ENCODE peak calls at places on chromosomes 7 and 10, in nine cellular contexts. A is neural progenitor cell; H is brain microvascular endothelial cell; C is adrenal gland; R is K562; Q is bronchial epithelial cell; T is psoas muscle; Y is uterus; S is CD8-positive, alpha-beta memory T cell. V is an unnamed sample. For H3K36me3, the result is how much of the 10 kb centered on the place peaks cover.

GRCh38 chr10:94122247-94122646 is 128.5 kb downstream of the PLCE1 start:
- DNase-seq in A (no peak), H (no peak), C (no peak), R (no peak), Q (peak), T (no peak), Y (no peak), S (no peak), V (no peak)

GRCh38 chr7:28069788-28070187 is 110.8 kb downstream of the JAZF1 start:
- DNase-seq in A (no peak), H (no peak), C (peak), R (no peak), Q (no peak), T (peak), Y (peak), S (no peak), V (peak)

GRCh38 chr10:89845541-89846275 is 144.3 kb downstream of the KIF20B start:
- DNase-seq in A (no peak), H (peak), C (no peak), R (no peak), Q (peak), T (no peak), Y (no peak), S (no peak), V (no peak)

GRCh38 chr7:33449847-33450246 is 320.5 kb downstream of the BBS9 start:
- DNase-seq in A (no peak), H (no peak), C (no peak), R (no peak), Q (no peak), T (no peak), Y (no peak), S (no peak), V (no peak)

GRCh38 chr10:51204691-51205090 is 130.4 kb downstream of the PRKG1 start:
- DNase-seq in A (no peak), H (no peak), C (no peak), R (no peak), Q (no peak), T (no peak), Y (no peak), S (no peak), V (no peak)

GRCh38 chr7:115447495-115447894 is 525.6 kb downstream of the MDFIC start:
- DNase-seq in A (no peak), H (no peak), C (no peak), R (no peak), Q (no peak), T (no peak), Y (no peak), S (no peak), V (no peak)

GRCh38 chr7:22248111-22248809 is 108.7 kb downstream of the RAPGEF5 start:
- DNase-seq in A (no peak), H (no peak), C (no peak), R (no peak), Q (no peak), T (no peak), Y (no peak), S (no peak), V (no peak)

GRCh38 chr7:116698930-116699722 is 27.1 kb downstream of the MET start:
- DNase-seq in A (no peak), H (no peak), C (no peak), R (no peak), Q (no peak), T (no peak), Y (no peak), S (no peak), V (no peak)

GRCh38 chr10:86313621-86314041 is 53.0 kb downstream of the GRID1 start:
- DNase-seq in A (no peak), H (no peak), C (no peak), R (no peak), Q (no peak), T (no peak), Y (no peak), S (no peak), V (no peak)

GRCh38 chr7:68642727-68643126 is 955.5 kb upstream of the AUTS2 start:
- DNase-seq in A (no peak), H (no peak), C (no peak), R (no peak), Q (no peak), T (no peak), Y (no peak), S (no peak), V (no peak)
- H3K36me3 ChIP-seq in A (under half), H (under half), C (under half), R (under half), Q (under half), T (under half), Y (under half), S (under half), V (under half)

DNA sequence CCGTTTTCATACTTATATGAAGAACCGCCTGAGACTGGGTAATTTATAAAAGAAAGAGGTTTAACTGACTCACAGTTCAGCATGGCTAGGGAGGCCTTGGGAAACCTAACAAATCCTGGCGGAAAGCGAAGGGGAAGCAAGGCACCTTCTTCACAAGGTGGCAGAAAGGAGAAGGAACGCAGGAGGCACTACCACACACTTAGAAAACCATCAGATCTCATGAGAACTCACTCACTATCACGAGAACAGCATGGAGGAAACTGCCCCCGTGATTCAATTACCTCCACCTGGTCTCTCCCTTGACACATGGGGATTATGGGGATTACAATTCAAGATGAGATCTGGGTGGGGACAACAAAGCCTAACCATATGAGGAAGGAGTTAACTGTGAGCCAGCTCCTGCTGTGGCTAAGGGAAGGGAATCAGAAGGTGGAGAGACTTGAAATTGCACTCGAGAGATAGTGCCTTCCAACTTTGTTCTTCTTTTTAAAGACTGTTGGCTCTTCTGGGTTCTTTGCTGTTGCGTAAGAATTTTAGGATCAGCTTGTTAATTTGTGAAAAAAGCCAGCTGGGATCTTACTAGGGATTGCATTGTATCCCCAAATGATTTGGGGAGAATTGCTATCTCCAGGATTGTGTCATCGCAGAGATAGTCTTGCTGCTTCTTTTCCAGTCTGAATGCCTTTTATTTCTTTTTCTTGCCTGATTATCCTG is 21.0 kb downstream of the OPTN start:
- DNase-seq in A (no peak), H (no peak), C (no peak), R (no peak), Q (no peak), T (no peak), Y (peak), S (no peak), V (no peak)
- H3K36me3 ChIP-seq in A (under half), H (half or more), C (half or more), R (under half), Q (under half), T (under half), Y (under half), S (under half), V (under half)

DNA sequence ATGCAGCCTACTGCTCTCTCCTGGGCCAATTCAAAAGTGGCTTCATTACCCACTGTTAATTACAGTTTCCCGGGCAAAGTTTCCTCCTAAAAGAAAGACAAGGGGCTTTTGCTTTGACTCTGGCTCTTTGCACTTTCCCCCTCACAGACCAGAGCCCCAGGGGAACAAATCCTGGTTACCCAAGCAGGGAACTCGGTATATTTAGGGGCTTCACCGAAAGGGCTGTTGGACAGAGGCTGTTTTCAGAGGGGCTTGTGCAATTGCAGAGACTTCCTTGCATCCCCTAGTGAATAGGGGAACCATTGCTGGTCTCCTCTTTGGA is 7.0 kb downstream of the CPA1 start:
- DNase-seq in A (no peak), H (no peak), C (no peak), R (no peak), Q (no peak), T (no peak), Y (no peak), S (no peak), V (no peak)
- H3K36me3 ChIP-seq in A (under half), H (under half), C (under half), R (under half), Q (under half), T (under half), Y (under half), S (under half), V (under half)

DNA sequence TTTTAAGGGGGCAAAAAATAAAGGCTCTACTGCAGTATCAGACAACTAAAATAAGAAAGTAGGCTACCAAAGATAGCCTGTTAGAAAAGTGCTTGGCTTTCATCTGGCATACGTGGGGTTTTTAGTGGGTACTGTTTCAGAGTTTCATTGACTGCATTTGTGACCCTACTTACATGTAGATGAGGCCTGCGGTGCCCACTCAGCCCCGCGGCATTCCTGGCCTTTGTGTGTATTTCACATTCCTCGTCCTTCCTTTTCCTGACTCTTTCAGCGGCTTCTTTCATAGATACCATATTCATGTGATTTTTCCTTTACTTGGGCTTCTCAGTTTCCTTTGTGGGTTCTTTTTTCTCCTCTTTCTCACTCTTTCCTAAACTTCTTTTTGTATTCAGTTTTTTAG is 50.7 kb downstream of the UBE3C start:
- DNase-seq in A (peak), H (no peak), C (no peak), R (no peak), Q (no peak), T (no peak), Y (no peak), S (no peak), V (no peak)
- H3K36me3 ChIP-seq in A (under half), H (half or more), C (under half), R (half or more), Q (under half), T (under half), Y (under half), S (under half), V (under half)

DNA sequence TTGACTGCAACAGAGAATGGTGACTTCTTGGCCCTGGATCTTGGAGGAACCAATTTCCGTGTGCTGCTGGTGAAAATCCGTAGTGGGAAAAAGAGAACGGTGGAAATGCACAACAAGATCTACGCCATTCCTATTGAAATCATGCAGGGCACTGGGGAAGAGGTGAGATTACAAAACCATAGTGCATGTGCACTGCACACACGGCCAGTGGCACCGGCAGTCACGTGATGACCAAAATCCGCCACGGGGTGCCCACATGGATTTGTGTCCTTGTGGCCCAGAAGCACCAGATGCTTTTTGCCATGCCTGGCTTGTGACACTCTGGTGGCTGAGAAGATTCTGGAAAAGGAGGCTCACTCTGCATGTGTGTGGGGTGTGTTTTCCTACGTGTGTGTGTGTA is 32.4 kb downstream of the TACR2 start:
- DNase-seq in A (no peak), H (no peak), C (no peak), R (no peak), Q (no peak), T (no peak), Y (no peak), S (no peak), V (no peak)
- H3K36me3 ChIP-seq in A (under half), H (half or more), C (half or more), R (half or more), Q (under half), T (under half), Y (under half), S (half or more), V (under half)

V was measured in ovary.